ENCODE peak calls at places on chromosome 18, in ten cellular contexts. One of them, this sample, is unnamed.

GRCh38 chr18:48567388-48567787 is 28.6 kb downstream of the CTIF start:
- DNase-seq in sigmoid colon: no peak
- DNase-seq in SK-N-SH: no peak
- DNase-seq in heart right ventricle: no peak
- DNase-seq in upper lobe of right lung: no peak
- DNase-seq in type B pancreatic cell: no peak
- DNase-seq in dorsolateral prefrontal cortex: no peak
- DNase-seq in CD8-positive, alpha-beta T cell: no peak
- DNase-seq in HCT116: no peak
- DNase-seq in AG10803: no peak
- DNase-seq in this sample: no peak

GRCh38 chr18:23059541-23060465 is 75.5 kb upstream of the CABLES1 start:
- DNase-seq in sigmoid colon: no peak
- DNase-seq in SK-N-SH: no peak
- DNase-seq in heart right ventricle: no peak
- DNase-seq in upper lobe of right lung: no peak
- DNase-seq in type B pancreatic cell: no peak
- DNase-seq in dorsolateral prefrontal cortex: no peak
- DNase-seq in CD8-positive, alpha-beta T cell: no peak
- DNase-seq in HCT116: no peak
- DNase-seq in AG10803: peak; percentile 42
- DNase-seq in this sample: peak; percentile 30

GRCh38 chr18:13227910-13228309 is 9.3 kb downstream of the LDLRAD4 start:
- DNase-seq in sigmoid colon: no peak
- DNase-seq in SK-N-SH: no peak
- DNase-seq in heart right ventricle: no peak
- DNase-seq in upper lobe of right lung: peak; percentile 39
- DNase-seq in type B pancreatic cell: no peak
- DNase-seq in dorsolateral prefrontal cortex: no peak
- DNase-seq in CD8-positive, alpha-beta T cell: no peak
- DNase-seq in HCT116: no peak
- DNase-seq in AG10803: no peak
- DNase-seq in this sample: no peak

GRCh38 chr18:13538630-13539029 is 187.7 kb downstream of the FAM210A start:
- DNase-seq in sigmoid colon: no peak
- DNase-seq in SK-N-SH: no peak
- DNase-seq in heart right ventricle: no peak
- DNase-seq in upper lobe of right lung: no peak
- DNase-seq in type B pancreatic cell: no peak
- DNase-seq in dorsolateral prefrontal cortex: no peak
- DNase-seq in CD8-positive, alpha-beta T cell: no peak
- DNase-seq in HCT116: no peak
- DNase-seq in AG10803: no peak
- DNase-seq in this sample: no peak

GRCh38 chr18:25245299-25245698 is 106.7 kb downstream of the ZNF521 start:
- DNase-seq in sigmoid colon: no peak
- DNase-seq in SK-N-SH: no peak
- DNase-seq in heart right ventricle: no peak
- DNase-seq in upper lobe of right lung: no peak
- DNase-seq in type B pancreatic cell: no peak
- DNase-seq in dorsolateral prefrontal cortex: no peak
- DNase-seq in CD8-positive, alpha-beta T cell: no peak
- DNase-seq in HCT116: no peak
- DNase-seq in AG10803: no peak
- DNase-seq in this sample: no peak

GRCh38 chr18:24632158-24632988 is 171.9 kb downstream of the HRH4 start:
- DNase-seq in sigmoid colon: no peak
- DNase-seq in SK-N-SH: no peak
- DNase-seq in heart right ventricle: no peak
- DNase-seq in upper lobe of right lung: no peak
- DNase-seq in type B pancreatic cell: no peak
- DNase-seq in dorsolateral prefrontal cortex: no peak
- DNase-seq in CD8-positive, alpha-beta T cell: no peak
- DNase-seq in HCT116: no peak
- DNase-seq in AG10803: no peak
- DNase-seq in this sample: no peak

GRCh38 chr18:33577688-33578370 is at the start of gene ASXL3:
- DNase-seq in sigmoid colon: peak; percentile 80
- DNase-seq in SK-N-SH: peak; percentile 91
- DNase-seq in heart right ventricle: peak; percentile 32
- DNase-seq in upper lobe of right lung: peak; percentile 65
- DNase-seq in type B pancreatic cell: peak; percentile 79
- DNase-seq in dorsolateral prefrontal cortex: peak; percentile 50
- DNase-seq in CD8-positive, alpha-beta T cell: no peak
- DNase-seq in HCT116: no peak
- DNase-seq in AG10803: no peak
- DNase-seq in this sample: no peak

GRCh38 chr18:13525381-13526029 is 200.9 kb downstream of the FAM210A start:
- DNase-seq in sigmoid colon: no peak
- DNase-seq in SK-N-SH: no peak
- DNase-seq in heart right ventricle: no peak
- DNase-seq in upper lobe of right lung: no peak
- DNase-seq in type B pancreatic cell: no peak
- DNase-seq in dorsolateral prefrontal cortex: no peak
- DNase-seq in CD8-positive, alpha-beta T cell: no peak
- DNase-seq in HCT116: no peak
- DNase-seq in AG10803: no peak
- DNase-seq in this sample: no peak

GRCh38 chr18:13279181-13280065 is 60.9 kb downstream of the LDLRAD4 start:
- DNase-seq in sigmoid colon: no peak
- DNase-seq in SK-N-SH: no peak
- DNase-seq in heart right ventricle: no peak
- DNase-seq in upper lobe of right lung: peak; percentile 76
- DNase-seq in type B pancreatic cell: no peak
- DNase-seq in dorsolateral prefrontal cortex: no peak
- DNase-seq in CD8-positive, alpha-beta T cell: no peak
- DNase-seq in HCT116: no peak
- DNase-seq in AG10803: no peak
- DNase-seq in this sample: no peak

GRCh38 chr18:27887287-27887686 is 289.6 kb downstream of the CDH2 start:
- DNase-seq in sigmoid colon: no peak
- DNase-seq in SK-N-SH: no peak
- DNase-seq in heart right ventricle: no peak
- DNase-seq in upper lobe of right lung: no peak
- DNase-seq in type B pancreatic cell: no peak
- DNase-seq in dorsolateral prefrontal cortex: no peak
- DNase-seq in CD8-positive, alpha-beta T cell: no peak
- DNase-seq in HCT116: no peak
- DNase-seq in AG10803: peak; percentile 4
- DNase-seq in this sample: peak; percentile 10

GRCh38 chr18:61870151-61870550 is 22.7 kb downstream of the RNF152 start:
- DNase-seq in sigmoid colon: no peak
- DNase-seq in SK-N-SH: peak; percentile 23
- DNase-seq in heart right ventricle: peak; percentile 50
- DNase-seq in upper lobe of right lung: no peak
- DNase-seq in type B pancreatic cell: no peak
- DNase-seq in dorsolateral prefrontal cortex: no peak
- DNase-seq in CD8-positive, alpha-beta T cell: no peak
- DNase-seq in HCT116: no peak
- DNase-seq in AG10803: peak; percentile 59
- DNase-seq in this sample: peak; percentile 96

GRCh38 chr18:12257996-12258718 is 4.0 kb downstream of the CIDEA start:
- DNase-seq in sigmoid colon: no peak
- DNase-seq in SK-N-SH: no peak
- DNase-seq in heart right ventricle: no peak
- DNase-seq in upper lobe of right lung: no peak
- DNase-seq in type B pancreatic cell: no peak
- DNase-seq in dorsolateral prefrontal cortex: no peak
- DNase-seq in CD8-positive, alpha-beta T cell: no peak
- DNase-seq in HCT116: no peak
- DNase-seq in AG10803: no peak
- DNase-seq in this sample: no peak

DNA sequence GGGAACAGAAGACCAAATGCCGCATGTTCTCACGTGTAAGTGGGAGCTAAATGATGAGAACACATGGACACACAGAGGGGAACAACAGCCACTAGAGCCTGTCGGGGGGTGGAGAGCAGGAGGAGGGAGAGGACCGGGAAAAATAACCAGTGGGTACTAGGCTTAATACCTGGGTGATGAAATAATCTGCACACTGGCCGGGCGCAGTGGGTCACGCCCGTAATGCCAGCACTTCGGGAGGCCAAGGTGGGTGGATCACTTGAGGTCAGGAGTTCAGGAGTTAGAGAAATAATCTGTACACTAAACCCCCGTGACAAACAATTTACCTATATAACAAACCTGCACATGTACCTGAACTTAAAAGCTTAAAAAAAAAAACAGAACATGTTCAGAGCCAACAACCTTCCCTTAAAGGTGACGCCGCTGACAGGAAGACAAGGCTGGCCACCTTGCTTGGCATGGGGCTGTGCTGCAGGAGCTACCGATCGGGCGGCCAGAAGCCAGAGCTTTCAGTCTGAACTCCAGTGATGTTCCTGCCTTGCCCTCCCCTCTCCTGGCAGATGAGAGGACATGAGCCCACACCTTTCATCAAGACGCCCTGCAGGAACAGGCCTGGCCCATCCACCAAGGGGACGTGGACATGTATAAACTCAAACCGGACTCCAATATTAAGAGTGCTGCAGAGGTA is 11.2 kb downstream of the SLC66A2 start:
- DNase-seq in sigmoid colon: peak; percentile 20
- DNase-seq in SK-N-SH: no peak
- DNase-seq in heart right ventricle: no peak
- DNase-seq in upper lobe of right lung: peak; percentile 34
- DNase-seq in type B pancreatic cell: peak; percentile 25
- DNase-seq in dorsolateral prefrontal cortex: peak; percentile 13
- DNase-seq in CD8-positive, alpha-beta T cell: no peak
- DNase-seq in HCT116: no peak
- DNase-seq in AG10803: no peak
- DNase-seq in this sample: no peak
- TF ChIP-seq CTCF in sigmoid colon: no peak
- TF ChIP-seq CTCF in SK-N-SH: no peak
- TF ChIP-seq CTCF in heart right ventricle: no peak
- TF ChIP-seq CTCF in upper lobe of right lung: no peak
- TF ChIP-seq CTCF in type B pancreatic cell: no peak
- TF ChIP-seq CTCF in dorsolateral prefrontal cortex: no peak
- TF ChIP-seq CTCF in CD8-positive, alpha-beta T cell: no peak
- TF ChIP-seq CTCF in HCT116: no peak
- TF ChIP-seq CTCF in AG10803: no peak
- TF ChIP-seq CTCF in this sample: no peak

DNA sequence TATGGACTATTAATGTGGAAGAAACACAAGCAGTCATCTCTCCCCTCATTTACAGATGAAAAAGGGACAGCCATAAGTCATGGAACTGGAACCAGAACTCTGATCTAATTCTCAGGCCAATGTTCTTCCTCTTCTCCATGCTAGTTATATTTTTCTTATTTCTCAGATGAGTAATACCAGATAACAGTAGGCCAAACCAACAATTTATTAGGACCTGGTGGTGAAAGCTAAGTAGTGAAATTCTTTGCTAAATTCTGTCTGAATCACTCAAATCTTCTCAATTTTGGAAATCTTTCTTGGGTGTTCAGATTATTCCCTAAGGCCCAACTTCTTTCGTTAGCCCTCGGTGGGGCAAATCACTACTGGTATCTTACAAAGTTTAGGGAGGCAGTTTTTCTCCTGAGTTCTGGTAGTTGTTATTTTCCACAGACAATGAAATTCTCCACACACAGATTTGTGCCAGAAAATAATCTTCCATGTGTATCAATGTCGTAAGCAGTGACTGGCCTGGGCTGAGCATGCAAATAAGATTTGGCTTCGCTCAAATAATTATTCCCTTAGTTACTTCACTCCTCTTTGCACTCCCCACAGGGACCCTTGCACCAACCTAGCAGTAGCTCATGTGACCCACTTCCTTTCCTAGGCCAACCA is 443.6 kb upstream of the SLC14A2 start:
- DNase-seq in sigmoid colon: peak; percentile 72
- DNase-seq in SK-N-SH: no peak
- DNase-seq in heart right ventricle: no peak
- DNase-seq in upper lobe of right lung: no peak
- DNase-seq in type B pancreatic cell: no peak
- DNase-seq in dorsolateral prefrontal cortex: no peak
- DNase-seq in CD8-positive, alpha-beta T cell: no peak
- DNase-seq in HCT116: no peak
- DNase-seq in AG10803: peak; percentile 88
- DNase-seq in this sample: peak; percentile 41
- TF ChIP-seq CTCF in sigmoid colon: no peak
- TF ChIP-seq CTCF in SK-N-SH: no peak
- TF ChIP-seq CTCF in heart right ventricle: no peak
- TF ChIP-seq CTCF in upper lobe of right lung: no peak
- TF ChIP-seq CTCF in type B pancreatic cell: no peak
- TF ChIP-seq CTCF in dorsolateral prefrontal cortex: no peak
- TF ChIP-seq CTCF in CD8-positive, alpha-beta T cell: no peak
- TF ChIP-seq CTCF in HCT116: no peak
- TF ChIP-seq CTCF in AG10803: peak; percentile 6
- TF ChIP-seq CTCF in this sample: no peak

DNA sequence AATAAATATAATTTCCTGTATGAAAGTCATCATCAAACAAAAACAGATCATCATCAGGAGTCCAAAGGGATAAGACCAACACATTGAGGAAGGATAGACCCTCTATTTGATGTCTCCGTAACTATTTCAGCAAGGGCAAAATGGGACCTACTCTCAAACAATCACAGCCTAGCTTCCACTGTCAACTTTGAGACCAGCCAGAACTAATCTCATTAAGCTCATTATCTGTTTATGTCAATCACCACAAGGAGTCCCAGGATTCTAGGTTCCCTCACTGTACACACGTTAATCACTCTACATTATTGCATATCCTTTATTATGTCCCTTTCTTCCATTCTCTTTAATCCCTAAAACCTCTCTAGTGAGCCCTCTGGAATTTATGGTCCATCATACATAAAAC is 370.3 kb upstream of the LINC00305 start:
- DNase-seq in sigmoid colon: no peak
- DNase-seq in SK-N-SH: no peak
- DNase-seq in heart right ventricle: no peak
- DNase-seq in upper lobe of right lung: no peak
- DNase-seq in type B pancreatic cell: no peak
- DNase-seq in dorsolateral prefrontal cortex: no peak
- DNase-seq in CD8-positive, alpha-beta T cell: no peak
- DNase-seq in HCT116: no peak
- DNase-seq in AG10803: no peak
- DNase-seq in this sample: no peak
- TF ChIP-seq CTCF in sigmoid colon: no peak
- TF ChIP-seq CTCF in SK-N-SH: no peak
- TF ChIP-seq CTCF in heart right ventricle: no peak
- TF ChIP-seq CTCF in upper lobe of right lung: no peak
- TF ChIP-seq CTCF in type B pancreatic cell: no peak
- TF ChIP-seq CTCF in dorsolateral prefrontal cortex: no peak
- TF ChIP-seq CTCF in CD8-positive, alpha-beta T cell: no peak
- TF ChIP-seq CTCF in HCT116: no peak
- TF ChIP-seq CTCF in AG10803: no peak
- TF ChIP-seq CTCF in this sample: no peak

DNA sequence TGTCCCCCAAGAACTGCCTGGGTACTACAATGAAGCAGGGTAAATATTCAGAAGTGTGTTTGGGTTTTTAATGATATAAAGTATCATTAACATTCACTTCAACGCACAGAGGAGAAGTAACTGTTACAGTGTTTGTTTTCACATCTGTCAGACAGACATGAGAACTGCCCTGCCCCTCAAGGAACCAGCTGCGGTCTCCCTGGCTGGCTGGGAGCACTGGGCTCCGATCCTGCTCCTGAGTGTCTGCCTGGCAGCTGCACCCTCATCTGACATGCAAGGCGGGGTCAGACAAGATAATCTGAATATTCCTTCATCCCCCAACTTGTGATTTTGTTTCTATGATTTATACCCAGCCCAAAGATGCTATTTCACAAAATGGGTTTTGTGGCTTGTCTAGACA is 75.5 kb downstream of the MBP start:
- DNase-seq in sigmoid colon: no peak
- DNase-seq in SK-N-SH: no peak
- DNase-seq in heart right ventricle: no peak
- DNase-seq in upper lobe of right lung: no peak
- DNase-seq in type B pancreatic cell: no peak
- DNase-seq in dorsolateral prefrontal cortex: no peak
- DNase-seq in CD8-positive, alpha-beta T cell: no peak
- DNase-seq in HCT116: no peak
- DNase-seq in AG10803: peak; percentile 84
- DNase-seq in this sample: no peak
- TF ChIP-seq CTCF in sigmoid colon: no peak
- TF ChIP-seq CTCF in SK-N-SH: no peak
- TF ChIP-seq CTCF in heart right ventricle: no peak
- TF ChIP-seq CTCF in upper lobe of right lung: no peak
- TF ChIP-seq CTCF in type B pancreatic cell: no peak
- TF ChIP-seq CTCF in dorsolateral prefrontal cortex: no peak
- TF ChIP-seq CTCF in CD8-positive, alpha-beta T cell: no peak
- TF ChIP-seq CTCF in HCT116: no peak
- TF ChIP-seq CTCF in AG10803: no peak
- TF ChIP-seq CTCF in this sample: no peak

This sample was measured in fibroblast of villous mesenchyme.